ENCODE peak calls at places on chromosomes 7 and 10, in ten cellular contexts. E, O, X, G, P, C, S, B, K and Y are unnamed samples.

GRCh38 chr10:91462423-91462822 is 52.3 kb downstream of the HECTD2 start:
- DNase-seq in B (no peak), E (no peak), P (no peak), G (no peak), S (no peak), K (peak; percentile 8), C (no peak), X (no peak), O (no peak), Y (no peak)

GRCh38 chr10:20966426-20966825 is 69.3 kb upstream of the NEBL start:
- DNase-seq in E (no peak), B (no peak), P (no peak), O (no peak), G (no peak), S (no peak), K (no peak), C (no peak), X (no peak), Y (no peak)

GRCh38 chr7:45890902-45891461 is 2.7 kb downstream of the IGFBP1 start:
- DNase-seq in K (peak; percentile 73), S (peak; percentile 49), B (no peak), E (peak; percentile 64), C (no peak), G (no peak), P (no peak), O (no peak), X (no peak), Y (peak; percentile 52)

GRCh38 chr10:12699258-12699700 is 302.2 kb downstream of the CCDC3 start:
- DNase-seq in B (no peak), X (peak; percentile 13), G (no peak), P (no peak), E (peak; percentile 62), O (no peak), S (no peak), C (no peak), K (peak; percentile 63), Y (no peak)

GRCh38 chr10:131214521-131215244 is 96.8 kb downstream of the TCERG1L start:
- DNase-seq in O (peak; percentile 1), K (no peak), G (peak; percentile 35), E (no peak), X (no peak), S (no peak), B (no peak), C (no peak), P (no peak), Y (no peak)

GRCh38 chr7:39539816-39540215 is 26.4 kb upstream of the YAE1 start:
- DNase-seq in S (no peak), C (no peak), B (no peak), G (no peak), E (no peak), O (no peak), K (no peak), X (no peak), P (no peak), Y (no peak)

GRCh38 chr7:111324228-111324627 is 233.3 kb downstream of the LRRN3 start:
- DNase-seq in S (peak; percentile 2), X (no peak), P (no peak), E (no peak), B (no peak), G (no peak), C (no peak), O (no peak), K (no peak), Y (no peak)

GRCh38 chr7:99267530-99268360 is 4.9 kb upstream of the MYH16 start:
- DNase-seq in S (no peak), O (no peak), X (no peak), E (peak; percentile 68), C (no peak), K (peak; percentile 77), G (no peak), P (peak; percentile 91), B (peak; percentile 55), Y (no peak)

GRCh38 chr7:130276796-130277762 is 10.4 kb downstream of the CPA2 start:
- DNase-seq in K (peak; percentile 66), X (no peak), B (no peak), C (no peak), E (peak; percentile 70), G (no peak), S (no peak), P (no peak), O (no peak), Y (peak; percentile 93)

GRCh38 chr7:95026421-95027072 is 119.2 kb downstream of the PPP1R9A start:
- DNase-seq in P (no peak), C (no peak), K (no peak), X (no peak), S (no peak), G (no peak), E (no peak), O (no peak), B (no peak), Y (no peak)

GRCh38 chr10:17227367-17228080 is 517 bp upstream of the VIM start:
- DNase-seq in E (no peak), K (peak; percentile 57), O (no peak), C (no peak), X (no peak), G (no peak), B (no peak), S (peak; percentile 57), P (no peak), Y (peak; percentile 80)

GRCh38 chr7:84714765-84715164 is 472.1 kb downstream of the SEMA3D start:
- DNase-seq in X (no peak), P (no peak), B (no peak), O (no peak), C (no peak), S (no peak), E (no peak), G (no peak), K (no peak), Y (no peak)

GRCh38 chr7:20307119-20307518 is 23.6 kb upstream of the ITGB8 start:
- DNase-seq in X (no peak), E (peak; percentile 78), B (no peak), P (no peak), K (peak; percentile 72), G (no peak), O (no peak), S (peak; percentile 35), C (no peak), Y (no peak)

GRCh38 chr7:37145682-37146081 is 303.0 kb downstream of the ELMO1 start:
- DNase-seq in B (no peak), K (no peak), G (no peak), E (no peak), C (no peak), X (no peak), O (no peak), P (no peak), S (no peak), Y (no peak)

GRCh38 chr10:70174058-70174741 is 3.9 kb upstream of the SAR1A start:
- DNase-seq in X (no peak), K (no peak), B (no peak), C (no peak), O (no peak), G (no peak), E (no peak), P (no peak), S (no peak), Y (peak; percentile 22)

DNA sequence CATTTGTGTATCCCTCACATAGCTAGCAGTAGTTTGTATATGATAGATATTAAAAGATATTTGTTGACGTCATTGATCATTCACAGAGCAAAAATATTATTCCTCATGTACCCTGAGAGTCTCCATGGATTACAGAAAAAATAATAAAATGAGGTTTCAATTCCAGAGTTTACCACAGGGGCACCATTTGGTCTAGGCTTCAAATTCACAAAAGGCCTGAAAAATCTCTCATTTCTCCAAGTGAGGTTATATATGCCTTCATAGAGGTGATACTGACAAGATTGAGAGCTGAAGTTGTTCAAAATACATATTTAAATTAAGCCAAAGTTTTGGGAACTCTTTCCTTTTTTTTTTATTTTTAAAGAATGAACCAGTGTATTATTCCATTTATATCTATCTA is 52.7 kb downstream of the TMEM26 start:
- DNase-seq in C (no peak), B (no peak), G (no peak), E (no peak), O (no peak), P (no peak), K (no peak), X (no peak), S (no peak), Y (no peak)
- TF ChIP-seq CTCF in C (no peak), B (no peak), G (no peak), E (no peak), O (no peak), P (no peak), K (peak; percentile 26), X (no peak), S (no peak), Y (no peak)

GRCh38 chr10:117537904-117538524 is 4.5 kb upstream of the EMX2 start:
- DNase-seq in S (peak; percentile 74), C (no peak), O (peak; percentile 52), G (no peak), E (no peak), P (no peak), B (no peak), K (no peak), X (no peak), Y (no peak)
- TF ChIP-seq CTCF in S (no peak), C (peak; percentile 12), O (no peak), G (no peak), E (no peak), P (no peak), B (no peak), K (no peak), X (no peak), Y (no peak)

DNA sequence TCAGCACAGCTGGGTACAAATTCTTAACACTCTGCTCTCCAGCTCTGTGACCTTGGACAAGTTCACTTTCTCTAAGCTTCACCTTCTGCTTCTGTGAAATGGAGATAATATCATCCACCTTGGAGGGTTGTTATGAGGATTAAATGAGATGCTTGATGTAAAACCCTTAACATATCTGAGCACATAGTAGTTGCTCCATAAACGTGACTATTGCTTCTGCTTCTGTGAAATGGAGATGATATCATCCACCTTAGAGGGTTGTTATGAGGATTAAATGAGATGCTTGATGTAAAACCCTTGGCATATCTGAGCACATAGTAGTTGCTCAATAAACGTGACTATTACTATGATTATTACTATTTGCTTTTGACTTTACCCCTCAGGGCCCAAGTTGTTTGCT is 14.6 kb downstream of the EPHB6 start:
- DNase-seq in G (no peak), C (no peak), O (no peak), B (no peak), P (no peak), S (no peak), K (no peak), X (no peak), E (no peak), Y (no peak)
- TF ChIP-seq CTCF in G (no peak), C (no peak), O (no peak), B (no peak), P (no peak), S (no peak), K (no peak), X (no peak), E (no peak), Y (no peak)

GRCh38 chr7:24587853-24588252 is 14.6 kb downstream of the PALS2 start:
- DNase-seq in K (peak; percentile 14), E (no peak), O (no peak), P (no peak), S (no peak), G (peak; percentile 67), C (no peak), X (no peak), B (no peak), Y (peak; percentile 62)
- TF ChIP-seq CTCF in K (peak; percentile 34), E (peak; percentile 24), O (no peak), P (peak; percentile 48), S (peak; percentile 17), G (peak; percentile 79), C (peak; percentile 55), X (peak; percentile 38), B (peak; percentile 9), Y (peak; percentile 64)